ENCODE peak calls at places on chromosome 4, in nine cellular contexts. One of them, this sample, is unnamed.

GRCh38 chr4:85744950-85745349 is 270.0 kb downstream of the ARHGAP24 start:
- DNase-seq in endodermal cell: no peak
- DNase-seq in RKO: peak; percentile 29
- DNase-seq in lower lobe of right lung: no peak
- DNase-seq in C1 segment of cervical spinal cord: no peak
- DNase-seq in fibroblast of lung: peak; percentile 15
- DNase-seq in neural crest cell: no peak
- DNase-seq in ACHN: peak; percentile 37
- DNase-seq in astrocyte of the spinal cord: peak; percentile 56
- DNase-seq in this sample: no peak

GRCh38 chr4:113695328-113696169 is 66.0 kb downstream of the CAMK2D start:
- DNase-seq in C1 segment of cervical spinal cord: no peak
- DNase-seq in neural crest cell: no peak
- DNase-seq in lower lobe of right lung: no peak
- DNase-seq in endodermal cell: peak; percentile 51
- DNase-seq in RKO: no peak
- DNase-seq in astrocyte of the spinal cord: no peak
- DNase-seq in ACHN: no peak
- DNase-seq in fibroblast of lung: peak; percentile 40
- DNase-seq in this sample: no peak

GRCh38 chr4:18075823-18076433 is 54.4 kb upstream of the LCORL start:
- DNase-seq in C1 segment of cervical spinal cord: no peak
- DNase-seq in lower lobe of right lung: no peak
- DNase-seq in RKO: peak; percentile 66
- DNase-seq in astrocyte of the spinal cord: no peak
- DNase-seq in fibroblast of lung: peak; percentile 2
- DNase-seq in ACHN: peak; percentile 16
- DNase-seq in endodermal cell: peak; percentile 81
- DNase-seq in neural crest cell: no peak
- DNase-seq in this sample: no peak

GRCh38 chr4:12409507-12410190 is 981.0 kb upstream of the HS3ST1 start:
- DNase-seq in lower lobe of right lung: no peak
- DNase-seq in fibroblast of lung: peak; percentile 61
- DNase-seq in endodermal cell: no peak
- DNase-seq in astrocyte of the spinal cord: peak; percentile 5
- DNase-seq in RKO: peak; percentile 85
- DNase-seq in neural crest cell: no peak
- DNase-seq in ACHN: peak; percentile 90
- DNase-seq in C1 segment of cervical spinal cord: no peak
- DNase-seq in this sample: no peak

GRCh38 chr4:71074452-71075299 is 81.2 kb downstream of the DCK start:
- DNase-seq in endodermal cell: no peak
- DNase-seq in neural crest cell: no peak
- DNase-seq in ACHN: no peak
- DNase-seq in C1 segment of cervical spinal cord: peak; percentile 3
- DNase-seq in lower lobe of right lung: no peak
- DNase-seq in astrocyte of the spinal cord: peak; percentile 18
- DNase-seq in fibroblast of lung: no peak
- DNase-seq in RKO: no peak
- DNase-seq in this sample: no peak

GRCh38 chr4:100168521-100168920 is 21.7 kb downstream of the DDIT4L start:
- DNase-seq in fibroblast of lung: peak; percentile 30
- DNase-seq in neural crest cell: no peak
- DNase-seq in RKO: no peak
- DNase-seq in endodermal cell: no peak
- DNase-seq in C1 segment of cervical spinal cord: no peak
- DNase-seq in lower lobe of right lung: no peak
- DNase-seq in astrocyte of the spinal cord: no peak
- DNase-seq in ACHN: no peak
- DNase-seq in this sample: no peak

GRCh38 chr4:90979551-90979950 is 852.4 kb downstream of the CCSER1 start:
- DNase-seq in astrocyte of the spinal cord: no peak
- DNase-seq in endodermal cell: no peak
- DNase-seq in fibroblast of lung: no peak
- DNase-seq in ACHN: no peak
- DNase-seq in C1 segment of cervical spinal cord: no peak
- DNase-seq in RKO: no peak
- DNase-seq in lower lobe of right lung: no peak
- DNase-seq in neural crest cell: no peak
- DNase-seq in this sample: no peak

GRCh38 chr4:137181293-137181899 is 350.9 kb downstream of the PCDH18 start:
- DNase-seq in lower lobe of right lung: no peak
- DNase-seq in fibroblast of lung: no peak
- DNase-seq in C1 segment of cervical spinal cord: no peak
- DNase-seq in neural crest cell: no peak
- DNase-seq in ACHN: no peak
- DNase-seq in endodermal cell: no peak
- DNase-seq in RKO: no peak
- DNase-seq in astrocyte of the spinal cord: no peak
- DNase-seq in this sample: no peak

GRCh38 chr4:165785337-165785736 is 87.7 kb upstream of the TLL1 start:
- DNase-seq in lower lobe of right lung: no peak
- DNase-seq in C1 segment of cervical spinal cord: no peak
- DNase-seq in neural crest cell: no peak
- DNase-seq in astrocyte of the spinal cord: no peak
- DNase-seq in fibroblast of lung: no peak
- DNase-seq in endodermal cell: no peak
- DNase-seq in ACHN: no peak
- DNase-seq in RKO: no peak
- DNase-seq in this sample: no peak

GRCh38 chr4:48898733-48899431 is 7.7 kb downstream of the OCIAD2 start:
- DNase-seq in lower lobe of right lung: no peak
- DNase-seq in astrocyte of the spinal cord: peak; percentile 52
- DNase-seq in endodermal cell: no peak
- DNase-seq in neural crest cell: no peak
- DNase-seq in C1 segment of cervical spinal cord: no peak
- DNase-seq in ACHN: no peak
- DNase-seq in fibroblast of lung: peak; percentile 20
- DNase-seq in RKO: no peak
- DNase-seq in this sample: no peak

GRCh38 chr4:144495944-144496343 is 150.0 kb upstream of the HHIP start:
- DNase-seq in ACHN: no peak
- DNase-seq in endodermal cell: no peak
- DNase-seq in C1 segment of cervical spinal cord: no peak
- DNase-seq in neural crest cell: no peak
- DNase-seq in astrocyte of the spinal cord: no peak
- DNase-seq in lower lobe of right lung: no peak
- DNase-seq in fibroblast of lung: no peak
- DNase-seq in RKO: no peak
- DNase-seq in this sample: no peak

GRCh38 chr4:33850503-33850902 is 2393.8 kb downstream of the ARAP2 start:
- DNase-seq in lower lobe of right lung: no peak
- DNase-seq in endodermal cell: no peak
- DNase-seq in astrocyte of the spinal cord: peak; percentile 45
- DNase-seq in ACHN: no peak
- DNase-seq in fibroblast of lung: no peak
- DNase-seq in neural crest cell: no peak
- DNase-seq in C1 segment of cervical spinal cord: no peak
- DNase-seq in RKO: no peak
- DNase-seq in this sample: no peak

GRCh38 chr4:96352051-96352517 is 512.2 kb downstream of the PDHA2 start:
- DNase-seq in fibroblast of lung: peak; percentile 23
- DNase-seq in endodermal cell: peak; percentile 63
- DNase-seq in C1 segment of cervical spinal cord: no peak
- DNase-seq in RKO: peak; percentile 48
- DNase-seq in neural crest cell: peak; percentile 17
- DNase-seq in astrocyte of the spinal cord: peak; percentile 32
- DNase-seq in lower lobe of right lung: no peak
- DNase-seq in ACHN: peak; percentile 33
- DNase-seq in this sample: no peak

GRCh38 chr4:115090483-115091075 is 22.8 kb downstream of the NDST4 start:
- DNase-seq in astrocyte of the spinal cord: peak; percentile 22
- DNase-seq in endodermal cell: no peak
- DNase-seq in lower lobe of right lung: no peak
- DNase-seq in C1 segment of cervical spinal cord: no peak
- DNase-seq in fibroblast of lung: peak; percentile 25
- DNase-seq in RKO: peak; percentile 65
- DNase-seq in neural crest cell: no peak
- DNase-seq in ACHN: peak; percentile 48
- DNase-seq in this sample: no peak

GRCh38 chr4:80500593-80500992 is 165.1 kb downstream of the CFAP299 start:
- DNase-seq in endodermal cell: no peak
- DNase-seq in C1 segment of cervical spinal cord: no peak
- DNase-seq in fibroblast of lung: peak; percentile 8
- DNase-seq in ACHN: no peak
- DNase-seq in lower lobe of right lung: no peak
- DNase-seq in astrocyte of the spinal cord: peak; percentile 24
- DNase-seq in RKO: no peak
- DNase-seq in neural crest cell: no peak
- DNase-seq in this sample: no peak

GRCh38 chr4:70759126-70759525 is 37.4 kb downstream of the RUFY3 start:
- DNase-seq in ACHN: no peak
- DNase-seq in RKO: no peak
- DNase-seq in neural crest cell: no peak
- DNase-seq in astrocyte of the spinal cord: no peak
- DNase-seq in fibroblast of lung: no peak
- DNase-seq in endodermal cell: no peak
- DNase-seq in C1 segment of cervical spinal cord: no peak
- DNase-seq in lower lobe of right lung: no peak
- DNase-seq in this sample: no peak

GRCh38 chr4:139901516-139902327 is 236.1 kb downstream of the MGST2 start:
- DNase-seq in astrocyte of the spinal cord: peak; percentile 61
- DNase-seq in endodermal cell: no peak
- DNase-seq in RKO: no peak
- DNase-seq in ACHN: no peak
- DNase-seq in fibroblast of lung: peak; percentile 69
- DNase-seq in lower lobe of right lung: no peak
- DNase-seq in neural crest cell: no peak
- DNase-seq in C1 segment of cervical spinal cord: no peak
- DNase-seq in this sample: no peak